ENCODE peak calls at places on chromosomes 1 and 21, in five cellular contexts. B is GM19239; Z is stimulated activated effector memory CD8-positive, alpha-beta T cell treated with anti-CD3 and anti-CD28 coated beads, Interleukin-12 subunit alpha, Interleukin-12 subunit beta, amount 100 ng/mL, for 72 hours; C is AG08396; A is foreskin fibroblast. L is an unnamed sample.

GRCh38 chr1:211517006-211517405 is 25.0 kb upstream of the RD3 start:
- DNase-seq in C (no peak), Z (no peak), A (no peak), B (no peak), L (no peak)

GRCh38 chr1:92441316-92442311 is 45.1 kb downstream of the GFI1 start:
- DNase-seq in C (no peak), B (no peak), Z (no peak), A (no peak), L (no peak)

GRCh38 chr1:57966751-57967406 is 543.0 kb upstream of the DAB1 start:
- DNase-seq in C (no peak), Z (no peak), B (no peak), A (no peak), L (no peak)

GRCh38 chr1:183956559-183957188 is 80.9 kb downstream of the COLGALT2 start:
- DNase-seq in B (peak; percentile 67), A (peak; percentile 73), Z (peak; percentile 80), C (peak; percentile 69), L (peak; percentile 76)

GRCh38 chr1:184972281-184973055 is 1.8 kb downstream of the NIBAN1 start:
- DNase-seq in C (peak; percentile 52), B (no peak), A (no peak), Z (no peak), L (no peak)

GRCh38 chr1:55813619-55814018 is 598.5 kb upstream of the USP24 start:
- DNase-seq in B (no peak), Z (no peak), C (peak; percentile 39), A (peak; percentile 77), L (peak; percentile 74)

GRCh38 chr21:45126085-45126687 is 51.8 kb downstream of the ADARB1 start:
- DNase-seq in A (no peak), Z (no peak), B (no peak), C (no peak), L (no peak)

GRCh38 chr1:78627321-78627720 is 7.1 kb downstream of the IFI44L start:
- DNase-seq in Z (no peak), B (no peak), C (no peak), A (peak; percentile 30), L (no peak)

GRCh38 chr1:2805801-2806430 is 4.4 kb upstream of the TTC34 start:
- DNase-seq in A (no peak), C (no peak), Z (no peak), B (no peak), L (no peak)

GRCh38 chr1:58618303-58618702 is 41.3 kb upstream of the TACSTD2 start:
- DNase-seq in A (peak; percentile 94), C (peak; percentile 78), B (no peak), Z (no peak), L (peak; percentile 96)